ENCODE peak calls at places on chromosomes 1 and 21, in eight cellular contexts. One of them, this sample, is unnamed.

GRCh38 chr1:159071970-159072582 is 4.5 kb downstream of the AIM2 start:
- DNase-seq in CD4-positive, alpha-beta T cell: no peak
- DNase-seq in iris pigment epithelial cell: peak; percentile 76
- DNase-seq in RWPE1: peak; percentile 62
- DNase-seq in NCI-H1694: peak; percentile 51
- DNase-seq in GM03348: peak; percentile 81
- DNase-seq in NCI-H2029 treated with DMSO at 0.1 percent for 48 hours: peak; percentile 28
- DNase-seq in prostate gland: no peak
- DNase-seq in this sample: peak; percentile 37

GRCh38 chr1:96309783-96310182 is 411.8 kb upstream of the PTBP2 start:
- DNase-seq in CD4-positive, alpha-beta T cell: no peak
- DNase-seq in iris pigment epithelial cell: peak; percentile 92
- DNase-seq in RWPE1: peak; percentile 47
- DNase-seq in NCI-H1694: no peak
- DNase-seq in GM03348: peak; percentile 28
- DNase-seq in NCI-H2029 treated with DMSO at 0.1 percent for 48 hours: no peak
- DNase-seq in prostate gland: no peak
- DNase-seq in this sample: peak; percentile 81

GRCh38 chr1:88302843-88303486 is 381.1 kb upstream of the PKN2 start:
- DNase-seq in CD4-positive, alpha-beta T cell: no peak
- DNase-seq in iris pigment epithelial cell: peak; percentile 36
- DNase-seq in RWPE1: peak; percentile 20
- DNase-seq in NCI-H1694: peak; percentile 12
- DNase-seq in GM03348: peak; percentile 54
- DNase-seq in NCI-H2029 treated with DMSO at 0.1 percent for 48 hours: no peak
- DNase-seq in prostate gland: peak; percentile 8
- DNase-seq in this sample: peak; percentile 0

GRCh38 chr1:25676488-25676887 is 59.9 kb downstream of the MAN1C1 start:
- DNase-seq in CD4-positive, alpha-beta T cell: no peak
- DNase-seq in iris pigment epithelial cell: no peak
- DNase-seq in RWPE1: no peak
- DNase-seq in NCI-H1694: peak; percentile 68
- DNase-seq in GM03348: no peak
- DNase-seq in NCI-H2029 treated with DMSO at 0.1 percent for 48 hours: peak; percentile 87
- DNase-seq in prostate gland: no peak
- DNase-seq in this sample: no peak

GRCh38 chr1:7616076-7616833 is 154.8 kb upstream of the VAMP3 start:
- DNase-seq in CD4-positive, alpha-beta T cell: peak; percentile 7
- DNase-seq in iris pigment epithelial cell: peak; percentile 26
- DNase-seq in RWPE1: peak; percentile 49
- DNase-seq in NCI-H1694: no peak
- DNase-seq in GM03348: peak; percentile 79
- DNase-seq in NCI-H2029 treated with DMSO at 0.1 percent for 48 hours: no peak
- DNase-seq in prostate gland: peak; percentile 12
- DNase-seq in this sample: no peak

GRCh38 chr1:37940299-37940947 is 6.4 kb downstream of the INPP5B start:
- DNase-seq in CD4-positive, alpha-beta T cell: no peak
- DNase-seq in iris pigment epithelial cell: no peak
- DNase-seq in RWPE1: no peak
- DNase-seq in NCI-H1694: peak; percentile 53
- DNase-seq in GM03348: no peak
- DNase-seq in NCI-H2029 treated with DMSO at 0.1 percent for 48 hours: peak; percentile 100
- DNase-seq in prostate gland: no peak
- DNase-seq in this sample: peak; percentile 63

GRCh38 chr1:159996653-159997052 is 35.1 kb downstream of the PIGM start:
- DNase-seq in CD4-positive, alpha-beta T cell: no peak
- DNase-seq in iris pigment epithelial cell: peak; percentile 83
- DNase-seq in RWPE1: peak; percentile 75
- DNase-seq in NCI-H1694: no peak
- DNase-seq in GM03348: peak; percentile 87
- DNase-seq in NCI-H2029 treated with DMSO at 0.1 percent for 48 hours: no peak
- DNase-seq in prostate gland: no peak
- DNase-seq in this sample: no peak

GRCh38 chr1:113975211-113975895 is 3.9 kb upstream of the OLFML3 start:
- DNase-seq in CD4-positive, alpha-beta T cell: no peak
- DNase-seq in iris pigment epithelial cell: peak; percentile 70
- DNase-seq in RWPE1: no peak
- DNase-seq in NCI-H1694: no peak
- DNase-seq in GM03348: peak; percentile 47
- DNase-seq in NCI-H2029 treated with DMSO at 0.1 percent for 48 hours: no peak
- DNase-seq in prostate gland: no peak
- DNase-seq in this sample: no peak

GRCh38 chr1:94713472-94714141 is 106.5 kb upstream of the SLC44A3 start:
- DNase-seq in CD4-positive, alpha-beta T cell: no peak
- DNase-seq in iris pigment epithelial cell: peak; percentile 98
- DNase-seq in RWPE1: peak; percentile 94
- DNase-seq in NCI-H1694: no peak
- DNase-seq in GM03348: peak; percentile 90
- DNase-seq in NCI-H2029 treated with DMSO at 0.1 percent for 48 hours: no peak
- DNase-seq in prostate gland: peak; percentile 37
- DNase-seq in this sample: no peak

GRCh38 chr1:219876798-219877209 is 51.6 kb downstream of the SLC30A10 start:
- DNase-seq in CD4-positive, alpha-beta T cell: no peak
- DNase-seq in iris pigment epithelial cell: no peak
- DNase-seq in RWPE1: peak; percentile 20
- DNase-seq in NCI-H1694: no peak
- DNase-seq in GM03348: no peak
- DNase-seq in NCI-H2029 treated with DMSO at 0.1 percent for 48 hours: no peak
- DNase-seq in prostate gland: no peak
- DNase-seq in this sample: no peak

GRCh38 chr1:23452011-23452411 is 27.5 kb upstream of the TCEA3 start:
- DNase-seq in CD4-positive, alpha-beta T cell: peak; percentile 28
- DNase-seq in iris pigment epithelial cell: no peak
- DNase-seq in RWPE1: peak; percentile 89
- DNase-seq in NCI-H1694: no peak
- DNase-seq in GM03348: peak; percentile 68
- DNase-seq in NCI-H2029 treated with DMSO at 0.1 percent for 48 hours: peak; percentile 28
- DNase-seq in prostate gland: peak; percentile 97
- DNase-seq in this sample: peak; percentile 84

GRCh38 chr1:7845761-7846160 is 7.1 kb downstream of the UTS2 start:
- DNase-seq in CD4-positive, alpha-beta T cell: no peak
- DNase-seq in iris pigment epithelial cell: peak; percentile 38
- DNase-seq in RWPE1: no peak
- DNase-seq in NCI-H1694: no peak
- DNase-seq in GM03348: no peak
- DNase-seq in NCI-H2029 treated with DMSO at 0.1 percent for 48 hours: no peak
- DNase-seq in prostate gland: no peak
- DNase-seq in this sample: no peak

GRCh38 chr1:110005971-110006370 is 21.4 kb downstream of the AHCYL1 start:
- DNase-seq in CD4-positive, alpha-beta T cell: no peak
- DNase-seq in iris pigment epithelial cell: peak; percentile 76
- DNase-seq in RWPE1: no peak
- DNase-seq in NCI-H1694: no peak
- DNase-seq in GM03348: peak; percentile 17
- DNase-seq in NCI-H2029 treated with DMSO at 0.1 percent for 48 hours: no peak
- DNase-seq in prostate gland: no peak
- DNase-seq in this sample: no peak

GRCh38 chr21:28822882-28823335 is 169.8 kb downstream of the LTN1 start:
- DNase-seq in CD4-positive, alpha-beta T cell: no peak
- DNase-seq in iris pigment epithelial cell: peak; percentile 50
- DNase-seq in RWPE1: no peak
- DNase-seq in NCI-H1694: no peak
- DNase-seq in GM03348: peak; percentile 34
- DNase-seq in NCI-H2029 treated with DMSO at 0.1 percent for 48 hours: no peak
- DNase-seq in prostate gland: peak; percentile 36
- DNase-seq in this sample: peak; percentile 11

GRCh38 chr1:43009274-43009673 is 50.6 kb upstream of the SLC2A1 start:
- DNase-seq in CD4-positive, alpha-beta T cell: no peak
- DNase-seq in iris pigment epithelial cell: no peak
- DNase-seq in RWPE1: no peak
- DNase-seq in NCI-H1694: no peak
- DNase-seq in GM03348: no peak
- DNase-seq in NCI-H2029 treated with DMSO at 0.1 percent for 48 hours: no peak
- DNase-seq in prostate gland: no peak
- DNase-seq in this sample: peak; percentile 90

GRCh38 chr21:26067836-26068401 is 102.7 kb downstream of the APP start:
- DNase-seq in CD4-positive, alpha-beta T cell: no peak
- DNase-seq in iris pigment epithelial cell: peak; percentile 30
- DNase-seq in RWPE1: no peak
- DNase-seq in NCI-H1694: no peak
- DNase-seq in GM03348: no peak
- DNase-seq in NCI-H2029 treated with DMSO at 0.1 percent for 48 hours: no peak
- DNase-seq in prostate gland: no peak
- DNase-seq in this sample: no peak

GRCh38 chr1:172002725-172003345 is 161.5 kb downstream of the DNM3 start:
- DNase-seq in CD4-positive, alpha-beta T cell: peak; percentile 22
- DNase-seq in iris pigment epithelial cell: peak; percentile 77
- DNase-seq in RWPE1: peak; percentile 42
- DNase-seq in NCI-H1694: peak; percentile 42
- DNase-seq in GM03348: peak; percentile 20
- DNase-seq in NCI-H2029 treated with DMSO at 0.1 percent for 48 hours: no peak
- DNase-seq in prostate gland: no peak
- DNase-seq in this sample: peak; percentile 31

GRCh38 chr1:241639040-241639652 is 1.0 kb downstream of the CHML start:
- DNase-seq in CD4-positive, alpha-beta T cell: no peak
- DNase-seq in iris pigment epithelial cell: peak; percentile 53
- DNase-seq in RWPE1: no peak
- DNase-seq in NCI-H1694: peak; percentile 33
- DNase-seq in GM03348: no peak
- DNase-seq in NCI-H2029 treated with DMSO at 0.1 percent for 48 hours: no peak
- DNase-seq in prostate gland: no peak
- DNase-seq in this sample: no peak

GRCh38 chr1:33364578-33364945 is 43.7 kb upstream of the A3GALT2 start:
- DNase-seq in CD4-positive, alpha-beta T cell: no peak
- DNase-seq in iris pigment epithelial cell: no peak
- DNase-seq in RWPE1: no peak
- DNase-seq in NCI-H1694: peak; percentile 82
- DNase-seq in GM03348: no peak
- DNase-seq in NCI-H2029 treated with DMSO at 0.1 percent for 48 hours: no peak
- DNase-seq in prostate gland: no peak
- DNase-seq in this sample: no peak

GRCh38 chr1:111234258-111234657 is 6.7 kb downstream of the CHI3L2 start:
- DNase-seq in CD4-positive, alpha-beta T cell: no peak
- DNase-seq in iris pigment epithelial cell: no peak
- DNase-seq in RWPE1: peak; percentile 43
- DNase-seq in NCI-H1694: no peak
- DNase-seq in GM03348: no peak
- DNase-seq in NCI-H2029 treated with DMSO at 0.1 percent for 48 hours: no peak
- DNase-seq in prostate gland: no peak
- DNase-seq in this sample: no peak

GRCh38 chr1:199545780-199546179 is 481.7 kb upstream of the NR5A2 start:
- DNase-seq in CD4-positive, alpha-beta T cell: no peak
- DNase-seq in iris pigment epithelial cell: peak; percentile 34
- DNase-seq in RWPE1: peak; percentile 25
- DNase-seq in NCI-H1694: no peak
- DNase-seq in GM03348: no peak
- DNase-seq in NCI-H2029 treated with DMSO at 0.1 percent for 48 hours: no peak
- DNase-seq in prostate gland: no peak
- DNase-seq in this sample: peak; percentile 10

GRCh38 chr1:180857947-180858768 is 54.5 kb upstream of the KIAA1614 start:
- DNase-seq in CD4-positive, alpha-beta T cell: no peak
- DNase-seq in iris pigment epithelial cell: peak; percentile 40
- DNase-seq in RWPE1: no peak
- DNase-seq in NCI-H1694: no peak
- DNase-seq in GM03348: no peak
- DNase-seq in NCI-H2029 treated with DMSO at 0.1 percent for 48 hours: no peak
- DNase-seq in prostate gland: no peak
- DNase-seq in this sample: no peak

GRCh38 chr1:2796890-2797740 is 4.4 kb downstream of the TTC34 start:
- DNase-seq in CD4-positive, alpha-beta T cell: no peak
- DNase-seq in iris pigment epithelial cell: no peak
- DNase-seq in RWPE1: no peak
- DNase-seq in NCI-H1694: no peak
- DNase-seq in GM03348: no peak
- DNase-seq in NCI-H2029 treated with DMSO at 0.1 percent for 48 hours: no peak
- DNase-seq in prostate gland: no peak
- DNase-seq in this sample: no peak

GRCh38 chr1:235423214-235423652 is 56.0 kb downstream of the TBCE start:
- DNase-seq in CD4-positive, alpha-beta T cell: peak; percentile 5
- DNase-seq in iris pigment epithelial cell: no peak
- DNase-seq in RWPE1: no peak
- DNase-seq in NCI-H1694: no peak
- DNase-seq in GM03348: no peak
- DNase-seq in NCI-H2029 treated with DMSO at 0.1 percent for 48 hours: no peak
- DNase-seq in prostate gland: no peak
- DNase-seq in this sample: no peak

GRCh38 chr1:181514298-181515290 is 31.3 kb downstream of the CACNA1E start:
- DNase-seq in CD4-positive, alpha-beta T cell: no peak
- DNase-seq in iris pigment epithelial cell: no peak
- DNase-seq in RWPE1: no peak
- DNase-seq in NCI-H1694: no peak
- DNase-seq in GM03348: no peak
- DNase-seq in NCI-H2029 treated with DMSO at 0.1 percent for 48 hours: no peak
- DNase-seq in prostate gland: no peak
- DNase-seq in this sample: no peak

GRCh38 chr1:200897188-200897710 is 2.5 kb downstream of the INAVA start:
- DNase-seq in CD4-positive, alpha-beta T cell: no peak
- DNase-seq in iris pigment epithelial cell: no peak
- DNase-seq in RWPE1: no peak
- DNase-seq in NCI-H1694: no peak
- DNase-seq in GM03348: no peak
- DNase-seq in NCI-H2029 treated with DMSO at 0.1 percent for 48 hours: no peak
- DNase-seq in prostate gland: no peak
- DNase-seq in this sample: no peak